ENCODE peak calls at places on chromosome 20, in five cellular contexts. One of them, this sample, is unnamed.

GRCh38 chr20:56468317-56469076 is at the start of gene RTF2:
- DNase-seq in HEK293T: peak; percentile 94
- DNase-seq in HepG2: peak; percentile 89
- DNase-seq in GM12878: peak; percentile 86
- DNase-seq in H1: peak; percentile 33
- DNase-seq in this sample: peak; percentile 83

GRCh38 chr20:38829296-38829875 is 23.9 kb downstream of the PPP1R16B start:
- DNase-seq in HEK293T: no peak
- DNase-seq in HepG2: no peak
- DNase-seq in GM12878: no peak
- DNase-seq in H1: no peak
- DNase-seq in this sample: no peak

GRCh38 chr20:55649254-55649653 is 356.1 kb downstream of the CBLN4 start:
- DNase-seq in HEK293T: no peak
- DNase-seq in HepG2: no peak
- DNase-seq in GM12878: no peak
- DNase-seq in H1: no peak
- DNase-seq in this sample: no peak

GRCh38 chr20:33339515-33340058 is 56.6 kb downstream of the BPIFB1 start:
- DNase-seq in HEK293T: no peak
- DNase-seq in HepG2: peak; percentile 90
- DNase-seq in GM12878: no peak
- DNase-seq in H1: no peak
- DNase-seq in this sample: no peak

GRCh38 chr20:4949833-4950178 is 51.5 kb downstream of the SLC23A2 start:
- DNase-seq in HEK293T: peak; percentile 39
- DNase-seq in HepG2: peak; percentile 30
- DNase-seq in GM12878: no peak
- DNase-seq in H1: no peak
- DNase-seq in this sample: no peak

GRCh38 chr20:40279390-40279789 is 409.6 kb downstream of the MAFB start:
- DNase-seq in HEK293T: no peak
- DNase-seq in HepG2: no peak
- DNase-seq in GM12878: no peak
- DNase-seq in H1: no peak
- DNase-seq in this sample: peak; percentile 39

GRCh38 chr20:62624325-62624690 is 18.0 kb upstream of the SLCO4A1 start:
- DNase-seq in HEK293T: no peak
- DNase-seq in HepG2: peak; percentile 64
- DNase-seq in GM12878: no peak
- DNase-seq in H1: no peak
- DNase-seq in this sample: no peak

GRCh38 chr20:368915-369314 is 11.6 kb upstream of the TRIB3 start:
- DNase-seq in HEK293T: no peak
- DNase-seq in HepG2: no peak
- DNase-seq in GM12878: no peak
- DNase-seq in H1: no peak
- DNase-seq in this sample: no peak

GRCh38 chr20:25224941-25225340 is 22.9 kb upstream of the PYGB start:
- DNase-seq in HEK293T: no peak
- DNase-seq in HepG2: no peak
- DNase-seq in GM12878: no peak
- DNase-seq in H1: no peak
- DNase-seq in this sample: no peak

GRCh38 chr20:62117658-62118057 is 4.6 kb upstream of the LSM14B start:
- DNase-seq in HEK293T: no peak
- DNase-seq in HepG2: no peak
- DNase-seq in GM12878: no peak
- DNase-seq in H1: no peak
- DNase-seq in this sample: no peak

GRCh38 chr20:24102749-24103148 is 114.2 kb upstream of the GGTLC1 start:
- DNase-seq in HEK293T: no peak
- DNase-seq in HepG2: no peak
- DNase-seq in GM12878: no peak
- DNase-seq in H1: no peak
- DNase-seq in this sample: no peak

GRCh38 chr20:43954704-43955243 is 40.1 kb downstream of the TOX2 start:
- DNase-seq in HEK293T: no peak
- DNase-seq in HepG2: no peak
- DNase-seq in GM12878: no peak
- DNase-seq in H1: no peak
- DNase-seq in this sample: no peak

GRCh38 chr20:2692886-2693285 is 306 bp downstream of the EBF4 start:
- DNase-seq in HEK293T: peak; percentile 36
- DNase-seq in HepG2: no peak
- DNase-seq in GM12878: no peak
- DNase-seq in H1: no peak
- DNase-seq in this sample: no peak

GRCh38 chr20:34997171-34997570 is 41.5 kb downstream of the MYH7B start:
- DNase-seq in HEK293T: no peak
- DNase-seq in HepG2: no peak
- DNase-seq in GM12878: no peak
- DNase-seq in H1: no peak
- DNase-seq in this sample: no peak

GRCh38 chr20:34029415-34029814 is 35.7 kb downstream of the RALY start:
- DNase-seq in HEK293T: no peak
- DNase-seq in HepG2: no peak
- DNase-seq in GM12878: no peak
- DNase-seq in H1: no peak
- DNase-seq in this sample: no peak

GRCh38 chr20:8670207-8670899 is 398.5 kb upstream of the PLCB4 start:
- DNase-seq in HEK293T: no peak
- DNase-seq in HepG2: no peak
- DNase-seq in GM12878: no peak
- DNase-seq in H1: no peak
- DNase-seq in this sample: no peak

GRCh38 chr20:40797425-40797824 is 108.4 kb upstream of the MAFB start:
- DNase-seq in HEK293T: peak; percentile 27
- DNase-seq in HepG2: peak; percentile 41
- DNase-seq in GM12878: no peak
- DNase-seq in H1: no peak
- DNase-seq in this sample: no peak

GRCh38 chr20:49685161-49685601 is 28.5 kb downstream of the B4GALT5 start:
- DNase-seq in HEK293T: no peak
- DNase-seq in HepG2: no peak
- DNase-seq in GM12878: no peak
- DNase-seq in H1: no peak
- DNase-seq in this sample: no peak

GRCh38 chr20:61806314-61806713 is 259.4 kb downstream of the TAF4 start:
- DNase-seq in HEK293T: no peak
- DNase-seq in HepG2: no peak
- DNase-seq in GM12878: no peak
- DNase-seq in H1: no peak
- DNase-seq in this sample: no peak

GRCh38 chr20:37971561-37972127 is 61.6 kb downstream of the TTI1 start:
- DNase-seq in HEK293T: no peak
- DNase-seq in HepG2: no peak
- DNase-seq in GM12878: no peak
- DNase-seq in H1: no peak
- DNase-seq in this sample: no peak

GRCh38 chr20:1184260-1184637 is 532 bp downstream of the TMEM74B start:
- DNase-seq in HEK293T: no peak
- DNase-seq in HepG2: no peak
- DNase-seq in GM12878: no peak
- DNase-seq in H1: no peak
- DNase-seq in this sample: no peak

GRCh38 chr20:50596694-50597021 is 86.5 kb downstream of the PTPN1 start:
- DNase-seq in HEK293T: no peak
- DNase-seq in HepG2: no peak
- DNase-seq in GM12878: no peak
- DNase-seq in H1: no peak
- DNase-seq in this sample: no peak

GRCh38 chr20:19991826-19992225 is 25.3 kb upstream of the NAA20 start:
- DNase-seq in HEK293T: no peak
- DNase-seq in HepG2: no peak
- DNase-seq in GM12878: no peak
- DNase-seq in H1: no peak
- DNase-seq in this sample: no peak

GRCh38 chr20:47993817-47994216 is 208.5 kb upstream of the SULF2 start:
- DNase-seq in HEK293T: no peak
- DNase-seq in HepG2: no peak
- DNase-seq in GM12878: no peak
- DNase-seq in H1: no peak
- DNase-seq in this sample: no peak

GRCh38 chr20:16620961-16621360 is 47.7 kb upstream of the KIF16B start:
- DNase-seq in HEK293T: no peak
- DNase-seq in HepG2: no peak
- DNase-seq in GM12878: no peak
- DNase-seq in H1: no peak
- DNase-seq in this sample: no peak

GRCh38 chr20:48945840-48946514 is 24.5 kb downstream of the ARFGEF2 start:
- DNase-seq in HEK293T: no peak
- DNase-seq in HepG2: no peak
- DNase-seq in GM12878: no peak
- DNase-seq in H1: no peak
- DNase-seq in this sample: no peak

GRCh38 chr20:12173333-12173732 is 255.6 kb downstream of the BTBD3 start:
- DNase-seq in HEK293T: no peak
- DNase-seq in HepG2: no peak
- DNase-seq in GM12878: no peak
- DNase-seq in H1: no peak
- DNase-seq in this sample: no peak

DNA sequence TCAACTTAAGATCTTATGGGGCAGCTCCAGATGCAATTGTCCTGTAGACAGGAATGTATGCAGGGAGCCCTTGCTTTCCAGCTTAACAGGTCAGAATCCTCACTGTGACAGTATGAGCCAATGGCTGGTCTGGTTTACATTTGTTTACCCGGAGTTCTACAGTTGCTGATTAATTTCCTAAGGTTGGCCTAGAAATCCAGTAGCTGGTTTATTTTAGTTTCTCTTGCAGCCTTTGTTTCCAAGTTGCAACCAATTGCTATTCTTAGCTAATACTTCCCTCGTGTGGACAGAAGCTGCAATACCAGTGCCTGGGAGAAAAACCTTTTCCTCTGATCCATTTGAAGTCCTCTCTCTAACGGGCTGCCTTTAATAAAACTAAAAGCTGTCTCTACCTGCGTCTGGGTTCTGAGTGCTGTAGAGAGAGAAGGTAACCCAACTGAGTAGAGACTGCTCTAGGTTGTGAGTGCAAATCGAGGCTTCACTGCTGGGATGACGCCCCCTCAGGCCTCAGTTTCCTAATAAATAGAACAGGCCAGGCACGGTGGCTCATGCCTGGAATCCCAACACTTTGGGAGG is 45.9 kb downstream of the ZNF217 start:
- DNase-seq in HEK293T: peak; percentile 72
- DNase-seq in HepG2: peak; percentile 84
- DNase-seq in GM12878: peak; percentile 21
- DNase-seq in H1: peak; percentile 9
- DNase-seq in this sample: peak; percentile 54
- TF ChIP-seq SUZ12 in HEK293T: no peak
- TF ChIP-seq SUZ12 in HepG2: no peak
- TF ChIP-seq SUZ12 in GM12878: no peak
- TF ChIP-seq SUZ12 in H1: no peak
- TF ChIP-seq SUZ12 in this sample: no peak

GRCh38 chr20:58294497-58295455 is 14.7 kb upstream of the RAB22A start:
- DNase-seq in HEK293T: no peak
- DNase-seq in HepG2: peak; percentile 24
- DNase-seq in GM12878: no peak
- DNase-seq in H1: no peak
- DNase-seq in this sample: no peak

GRCh38 chr20:58296328-58296837 is 13.1 kb upstream of the RAB22A start:
- DNase-seq in HEK293T: no peak
- DNase-seq in HepG2: no peak
- DNase-seq in GM12878: no peak
- DNase-seq in H1: no peak
- DNase-seq in this sample: no peak

GRCh38 chr20:58297394-58297793 is 12.1 kb upstream of the RAB22A start:
- DNase-seq in HEK293T: no peak
- DNase-seq in HepG2: no peak
- DNase-seq in GM12878: no peak
- DNase-seq in H1: no peak
- DNase-seq in this sample: no peak

GRCh38 chr20:58289143-58289542 is 20.4 kb upstream of the RAB22A start:
- DNase-seq in HEK293T: no peak
- DNase-seq in HepG2: no peak
- DNase-seq in GM12878: no peak
- DNase-seq in H1: no peak
- DNase-seq in this sample: no peak

GRCh38 chr20:58293453-58293852 is 16.1 kb upstream of the RAB22A start:
- DNase-seq in HEK293T: peak; percentile 53
- DNase-seq in HepG2: peak; percentile 28
- DNase-seq in GM12878: no peak
- DNase-seq in H1: no peak
- DNase-seq in this sample: no peak
- TF ChIP-seq SUZ12 in HEK293T: no peak
- TF ChIP-seq SUZ12 in HepG2: no peak
- TF ChIP-seq SUZ12 in GM12878: no peak
- TF ChIP-seq SUZ12 in H1: no peak
- TF ChIP-seq SUZ12 in this sample: no peak

DNA sequence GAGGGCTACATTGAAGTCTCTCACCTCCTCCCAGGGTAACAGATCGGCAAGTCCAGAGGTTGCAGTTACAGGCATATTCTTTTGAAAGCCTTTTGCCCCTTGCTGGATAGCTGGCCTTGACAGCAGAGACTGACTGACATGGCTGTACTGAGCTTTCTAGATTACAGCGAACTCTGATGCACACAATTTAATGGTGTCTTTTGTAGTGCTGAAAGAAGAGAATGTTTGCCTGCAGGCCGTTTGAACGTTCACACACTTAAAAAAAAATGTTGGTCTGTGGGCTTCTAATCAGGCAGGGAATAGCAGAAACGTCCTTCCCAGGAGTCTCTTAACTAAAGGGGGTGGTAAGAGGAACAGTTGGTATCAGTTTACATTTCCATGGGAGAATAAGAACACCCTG is 214.0 kb upstream of the SSTR4 start:
- DNase-seq in HEK293T: no peak
- DNase-seq in HepG2: no peak
- DNase-seq in GM12878: no peak
- DNase-seq in H1: no peak
- DNase-seq in this sample: no peak
- TF ChIP-seq SUZ12 in HEK293T: no peak
- TF ChIP-seq SUZ12 in HepG2: no peak
- TF ChIP-seq SUZ12 in GM12878: no peak
- TF ChIP-seq SUZ12 in H1: no peak
- TF ChIP-seq SUZ12 in this sample: no peak

DNA sequence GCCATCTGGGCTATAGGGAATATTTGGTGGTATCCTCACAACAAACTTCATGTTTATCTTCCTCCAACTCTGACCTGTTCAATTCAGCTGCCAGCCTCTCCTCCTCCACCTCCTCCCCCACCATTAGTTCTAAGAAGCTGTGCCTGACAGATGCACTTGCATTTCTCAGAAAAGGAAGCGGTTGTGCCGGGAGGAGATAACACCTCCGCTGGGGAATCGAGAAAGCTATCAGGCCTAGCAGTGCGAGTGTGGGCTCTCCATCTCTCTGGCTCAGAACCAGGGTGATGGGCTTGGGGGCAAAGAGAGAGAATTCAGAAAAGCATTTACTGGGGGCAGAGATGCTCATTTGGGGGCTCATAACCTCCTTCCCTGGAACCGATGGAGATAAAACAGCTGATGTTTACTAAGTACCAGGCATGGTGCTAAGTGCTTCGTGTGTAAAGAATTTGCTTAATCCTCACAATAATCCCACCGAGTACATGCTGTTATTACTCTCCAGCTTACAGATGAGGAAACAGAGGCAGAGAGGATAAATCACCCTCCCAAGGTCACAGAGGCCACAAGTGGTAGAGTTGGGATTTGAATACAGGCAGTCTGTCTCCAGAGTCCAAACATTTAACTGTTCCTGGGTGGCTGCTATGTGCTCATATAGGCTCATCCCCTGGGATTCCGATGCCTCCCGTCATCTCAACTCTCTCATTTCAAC is 38.3 kb downstream of the COX4I2 start:
- DNase-seq in HEK293T: no peak
- DNase-seq in HepG2: no peak
- DNase-seq in GM12878: no peak
- DNase-seq in H1: no peak
- DNase-seq in this sample: no peak
- TF ChIP-seq SUZ12 in HEK293T: no peak
- TF ChIP-seq SUZ12 in HepG2: no peak
- TF ChIP-seq SUZ12 in GM12878: no peak
- TF ChIP-seq SUZ12 in H1: no peak
- TF ChIP-seq SUZ12 in this sample: no peak

This sample was measured in NT2/D1.